ENCODE peak calls at places on chromosome X, in seven cellular contexts. I, Q, Y, B, R, X and E are unnamed samples.

GRCh38 chrX:8748855-8749254 is 16.9 kb upstream of the ANOS1 start:
- DNase-seq in R (no peak), I (no peak), B (peak), Q (no peak), X (peak), Y (peak), E (no peak)

GRCh38 chrX:70494441-70494840 is 49.8 kb downstream of the DLG3 start:
- DNase-seq in Y (peak), Q (no peak), X (no peak), R (no peak), I (no peak), B (peak), E (no peak)

GRCh38 chrX:2967998-2968909 is 38.1 kb upstream of the ARSH start:
- DNase-seq in B (peak), I (no peak), Q (no peak), Y (peak), R (no peak), X (no peak), E (no peak)

GRCh38 chrX:44843318-44843702 is 511 bp upstream of the DUSP21 start:
- DNase-seq in Y (peak), R (no peak), X (no peak), Q (no peak), B (no peak), I (no peak), E (no peak)

GRCh38 chrX:154603438-154604430 is 15.3 kb downstream of the CTAG1B start:
- DNase-seq in Y (peak), B (peak), I (no peak), Q (peak), X (no peak), R (no peak), E (no peak)

GRCh38 chrX:86806786-86807185 is 658.5 kb downstream of the DACH2 start:
- DNase-seq in X (no peak), B (peak), I (no peak), R (no peak), Y (no peak), Q (no peak), E (no peak)

GRCh38 chrX:110341189-110342035 is 17.2 kb upstream of the RTL9 start:
- DNase-seq in B (peak), Q (no peak), R (no peak), I (no peak), X (no peak), Y (peak), E (peak)

GRCh38 chrX:50152421-50152820 is 48.4 kb downstream of the AKAP4 start:
- DNase-seq in R (no peak), X (no peak), I (no peak), B (no peak), Q (no peak), Y (no peak), E (no peak)

GRCh38 chrX:38878674-38879375 is 77.6 kb downstream of the MID1IP1 start:
- DNase-seq in I (no peak), X (no peak), B (no peak), R (no peak), Q (no peak), Y (no peak), E (no peak)